ENCODE peak calls at places on chromosomes 7 and 10, in nine cellular contexts. M is left lung, B is HFF-Myc, T is 8988T, H is GM19239, E is A549, X is IMR-90, R is activated T-helper 1 cell treated with Interleukin-2 at 50 U/mL for 16 hours, Z is Caki2. Y is an unnamed sample.

GRCh38 chr10:131686781-131687419 is 213.9 kb upstream of the PPP2R2D start:
- DNase-seq in M (no peak), B (no peak), T (no peak), H (no peak), E (no peak), X (no peak), R (no peak), Z (no peak), Y (no peak)

GRCh38 chr7:26664735-26665420 is 199.5 kb downstream of the SKAP2 start:
- DNase-seq in M (peak; percentile 43), B (no peak), T (no peak), H (peak; percentile 8), E (no peak), X (peak; percentile 25), R (no peak), Z (no peak), Y (no peak)

GRCh38 chr7:51785171-51785570 is 468.6 kb upstream of the COBL start:
- DNase-seq in M (no peak), B (no peak), T (no peak), H (no peak), E (no peak), X (no peak), R (no peak), Z (no peak), Y (no peak)

GRCh38 chr7:52959336-52959735 is 76.1 kb upstream of the POM121L12 start:
- DNase-seq in M (no peak), B (peak; percentile 36), T (no peak), H (no peak), E (no peak), X (no peak), R (no peak), Z (no peak), Y (no peak)

GRCh38 chr7:138025215-138026186 is 23.6 kb upstream of the CREB3L2 start:
- DNase-seq in M (no peak), B (no peak), T (no peak), H (no peak), E (no peak), X (no peak), R (no peak), Z (no peak), Y (no peak)

GRCh38 chr10:3727268-3727667 is 57.7 kb downstream of the KLF6 start:
- DNase-seq in M (no peak), B (no peak), T (no peak), H (no peak), E (no peak), X (no peak), R (no peak), Z (no peak), Y (no peak)

GRCh38 chr10:32929634-32930033 is 28.4 kb downstream of the ITGB1 start:
- DNase-seq in M (no peak), B (no peak), T (no peak), H (no peak), E (no peak), X (no peak), R (no peak), Z (peak; percentile 71), Y (no peak)

GRCh38 chr10:34524369-34525091 is 290.6 kb downstream of the PARD3 start:
- DNase-seq in M (no peak), B (no peak), T (no peak), H (no peak), E (no peak), X (no peak), R (no peak), Z (no peak), Y (no peak)

GRCh38 chr7:48899932-48900331 is 24.4 kb upstream of the CDC14C start:
- DNase-seq in M (no peak), B (no peak), T (no peak), H (no peak), E (no peak), X (no peak), R (no peak), Z (no peak), Y (no peak)

GRCh38 chr10:35453855-35454532 is 117.7 kb downstream of the CCNY start:
- DNase-seq in M (no peak), B (no peak), T (no peak), H (no peak), E (no peak), X (peak; percentile 74), R (no peak), Z (no peak), Y (no peak)

GRCh38 chr10:51832652-51833383 is 133.4 kb upstream of the CSTF2T start:
- DNase-seq in M (no peak), B (peak; percentile 6), T (no peak), H (no peak), E (no peak), X (peak; percentile 93), R (no peak), Z (peak; percentile 73), Y (no peak)

GRCh38 chr10:126242352-126243260 is 145.7 kb downstream of the ADAM12 start:
- DNase-seq in M (no peak), B (peak; percentile 90), T (no peak), H (no peak), E (no peak), X (peak; percentile 92), R (no peak), Z (no peak), Y (no peak)

GRCh38 chr10:4684434-4684833 is 141.6 kb upstream of the AKR1E2 start:
- DNase-seq in M (no peak), B (no peak), T (no peak), H (no peak), E (no peak), X (peak; percentile 77), R (no peak), Z (no peak), Y (no peak)

GRCh38 chr10:22420787-22421517 is 75.7 kb downstream of the SPAG6 start:
- DNase-seq in M (no peak), B (no peak), T (no peak), H (no peak), E (no peak), X (peak; percentile 16), R (no peak), Z (no peak), Y (no peak)

GRCh38 chr10:36888925-36889573 is 236.3 kb upstream of the ANKRD30A start:
- DNase-seq in M (no peak), B (no peak), T (no peak), H (no peak), E (peak; percentile 7), X (peak; percentile 3), R (no peak), Z (peak; percentile 24), Y (peak; percentile 11)

GRCh38 chr7:6443372-6443941 is 4.3 kb downstream of the DAGLB start:
- DNase-seq in M (no peak), B (peak; percentile 54), T (no peak), H (no peak), E (peak; percentile 78), X (peak; percentile 96), R (no peak), Z (peak; percentile 92), Y (no peak)

GRCh38 chr7:136326045-136326610 is 349.0 kb upstream of the MTPN start:
- DNase-seq in M (no peak), B (no peak), T (no peak), H (no peak), E (no peak), X (no peak), R (no peak), Z (no peak), Y (no peak)

GRCh38 chr10:2121944-2122343 is 384.6 kb upstream of the ADARB2 start:
- DNase-seq in M (no peak), B (no peak), T (no peak), H (no peak), E (no peak), X (no peak), R (no peak), Z (no peak), Y (no peak)

GRCh38 chr7:92953657-92954056 is 117.3 kb upstream of the CDK6 start:
- DNase-seq in M (no peak), B (no peak), T (no peak), H (no peak), E (no peak), X (no peak), R (no peak), Z (no peak), Y (no peak)

GRCh38 chr7:128738570-128739047 is 550 bp upstream of the CALU start:
- DNase-seq in M (no peak), B (no peak), T (no peak), H (peak; percentile 12), E (no peak), X (no peak), R (no peak), Z (no peak), Y (no peak)

GRCh38 chr7:5647816-5648215 is 133.6 kb downstream of the RNF216 start:
- DNase-seq in M (no peak), B (no peak), T (no peak), H (no peak), E (no peak), X (no peak), R (no peak), Z (no peak), Y (no peak)

GRCh38 chr10:5959116-5959515 is 18.2 kb downstream of the IL15RA start:
- DNase-seq in M (peak; percentile 2), B (no peak), T (no peak), H (no peak), E (no peak), X (no peak), R (no peak), Z (no peak), Y (no peak)